ENCODE peak calls at places on chromosome 22, in ten cellular contexts. One of them, this sample, is unnamed.

GRCh38 chr22:36587289-36588154 is 58.6 kb upstream of the EIF3D start:
- DNase-seq in stomach: no peak
- DNase-seq in activated CD8-positive, alpha-beta memory T cell treated with anti-CD3 and anti-CD28 coated beads for 48 hours: no peak
- DNase-seq in tibial artery: no peak
- DNase-seq in NCI-H2029: no peak
- DNase-seq in activated CD4-positive, alpha-beta memory T cell treated with anti-CD3 and anti-CD28 coated beads for 36 hours: no peak
- DNase-seq in thoracic aorta: no peak
- DNase-seq in activated naive CD4-positive, alpha-beta T cell: no peak
- DNase-seq in HTR-8/SVneo: no peak
- DNase-seq in brain microvascular endothelial cell: peak; percentile 26
- DNase-seq in this sample: peak; percentile 58

GRCh38 chr22:29336751-29337490 is 21.4 kb upstream of the RASL10A start:
- DNase-seq in stomach: peak; percentile 74
- DNase-seq in activated CD8-positive, alpha-beta memory T cell treated with anti-CD3 and anti-CD28 coated beads for 48 hours: no peak
- DNase-seq in tibial artery: no peak
- DNase-seq in NCI-H2029: no peak
- DNase-seq in activated CD4-positive, alpha-beta memory T cell treated with anti-CD3 and anti-CD28 coated beads for 36 hours: no peak
- DNase-seq in thoracic aorta: no peak
- DNase-seq in activated naive CD4-positive, alpha-beta T cell: no peak
- DNase-seq in HTR-8/SVneo: no peak
- DNase-seq in brain microvascular endothelial cell: no peak
- DNase-seq in this sample: no peak

GRCh38 chr22:32123657-32124056 is 35.4 kb downstream of the C22orf42 start:
- DNase-seq in stomach: no peak
- DNase-seq in activated CD8-positive, alpha-beta memory T cell treated with anti-CD3 and anti-CD28 coated beads for 48 hours: no peak
- DNase-seq in tibial artery: no peak
- DNase-seq in NCI-H2029: no peak
- DNase-seq in activated CD4-positive, alpha-beta memory T cell treated with anti-CD3 and anti-CD28 coated beads for 36 hours: no peak
- DNase-seq in thoracic aorta: no peak
- DNase-seq in activated naive CD4-positive, alpha-beta T cell: no peak
- DNase-seq in HTR-8/SVneo: no peak
- DNase-seq in brain microvascular endothelial cell: no peak
- DNase-seq in this sample: no peak

GRCh38 chr22:28254396-28254795 is 335.3 kb upstream of the PITPNB start:
- DNase-seq in stomach: no peak
- DNase-seq in activated CD8-positive, alpha-beta memory T cell treated with anti-CD3 and anti-CD28 coated beads for 48 hours: no peak
- DNase-seq in tibial artery: no peak
- DNase-seq in NCI-H2029: no peak
- DNase-seq in activated CD4-positive, alpha-beta memory T cell treated with anti-CD3 and anti-CD28 coated beads for 36 hours: no peak
- DNase-seq in thoracic aorta: no peak
- DNase-seq in activated naive CD4-positive, alpha-beta T cell: no peak
- DNase-seq in HTR-8/SVneo: no peak
- DNase-seq in brain microvascular endothelial cell: no peak
- DNase-seq in this sample: no peak

GRCh38 chr22:17057959-17058814 is 26.6 kb upstream of the IL17RA start:
- DNase-seq in stomach: peak; percentile 75
- DNase-seq in activated CD8-positive, alpha-beta memory T cell treated with anti-CD3 and anti-CD28 coated beads for 48 hours: no peak
- DNase-seq in tibial artery: peak; percentile 70
- DNase-seq in NCI-H2029: peak; percentile 53
- DNase-seq in activated CD4-positive, alpha-beta memory T cell treated with anti-CD3 and anti-CD28 coated beads for 36 hours: peak; percentile 60
- DNase-seq in thoracic aorta: no peak
- DNase-seq in activated naive CD4-positive, alpha-beta T cell: no peak
- DNase-seq in HTR-8/SVneo: peak; percentile 69
- DNase-seq in brain microvascular endothelial cell: peak; percentile 71
- DNase-seq in this sample: peak; percentile 66

GRCh38 chr22:49933236-49933921 is 14.9 kb downstream of the CRELD2 start:
- DNase-seq in stomach: peak; percentile 64
- DNase-seq in activated CD8-positive, alpha-beta memory T cell treated with anti-CD3 and anti-CD28 coated beads for 48 hours: no peak
- DNase-seq in tibial artery: peak; percentile 68
- DNase-seq in NCI-H2029: no peak
- DNase-seq in activated CD4-positive, alpha-beta memory T cell treated with anti-CD3 and anti-CD28 coated beads for 36 hours: no peak
- DNase-seq in thoracic aorta: no peak
- DNase-seq in activated naive CD4-positive, alpha-beta T cell: no peak
- DNase-seq in HTR-8/SVneo: no peak
- DNase-seq in brain microvascular endothelial cell: no peak
- DNase-seq in this sample: no peak

GRCh38 chr22:47328550-47329243 is 566.2 kb downstream of the TBC1D22A start:
- DNase-seq in stomach: no peak
- DNase-seq in activated CD8-positive, alpha-beta memory T cell treated with anti-CD3 and anti-CD28 coated beads for 48 hours: no peak
- DNase-seq in tibial artery: peak; percentile 33
- DNase-seq in NCI-H2029: no peak
- DNase-seq in activated CD4-positive, alpha-beta memory T cell treated with anti-CD3 and anti-CD28 coated beads for 36 hours: no peak
- DNase-seq in thoracic aorta: no peak
- DNase-seq in activated naive CD4-positive, alpha-beta T cell: no peak
- DNase-seq in HTR-8/SVneo: peak; percentile 10
- DNase-seq in brain microvascular endothelial cell: peak; percentile 89
- DNase-seq in this sample: peak; percentile 98

GRCh38 chr22:48645766-48646165 is 1181.9 kb downstream of the BRD1 start:
- DNase-seq in stomach: no peak
- DNase-seq in activated CD8-positive, alpha-beta memory T cell treated with anti-CD3 and anti-CD28 coated beads for 48 hours: no peak
- DNase-seq in tibial artery: no peak
- DNase-seq in NCI-H2029: no peak
- DNase-seq in activated CD4-positive, alpha-beta memory T cell treated with anti-CD3 and anti-CD28 coated beads for 36 hours: no peak
- DNase-seq in thoracic aorta: no peak
- DNase-seq in activated naive CD4-positive, alpha-beta T cell: no peak
- DNase-seq in HTR-8/SVneo: no peak
- DNase-seq in brain microvascular endothelial cell: no peak
- DNase-seq in this sample: no peak

This sample was measured in HT1080.